ENCODE peak calls at places on chromosomes 5 and 9, in five cellular contexts. One of them, this sample, is unnamed.

GRCh38 chr9:130461731-130462130 is 17.0 kb downstream of the ASS1 start:
- DNase-seq in HepG2: no peak
- DNase-seq in H1: no peak
- DNase-seq in K562: no peak
- DNase-seq in GM12878: no peak
- DNase-seq in this sample: no peak

GRCh38 chr9:15529566-15530324 is 19.0 kb upstream of the PSIP1 start:
- DNase-seq in HepG2: no peak
- DNase-seq in H1: no peak
- DNase-seq in K562: no peak
- DNase-seq in GM12878: peak; percentile 94
- DNase-seq in this sample: no peak

GRCh38 chr9:88775037-88775471 is 216.2 kb upstream of the S1PR3 start:
- DNase-seq in HepG2: no peak
- DNase-seq in H1: no peak
- DNase-seq in K562: peak; percentile 61
- DNase-seq in GM12878: no peak
- DNase-seq in this sample: no peak

GRCh38 chr5:96829336-96829735 is 21.6 kb upstream of the ERAP1 start:
- DNase-seq in HepG2: no peak
- DNase-seq in H1: no peak
- DNase-seq in K562: no peak
- DNase-seq in GM12878: no peak
- DNase-seq in this sample: no peak

GRCh38 chr5:41508186-41508585 is 2.2 kb downstream of the PLCXD3 start:
- DNase-seq in HepG2: no peak
- DNase-seq in H1: no peak
- DNase-seq in K562: no peak
- DNase-seq in GM12878: no peak
- DNase-seq in this sample: no peak

GRCh38 chr5:75412111-75412990 is 75.3 kb downstream of the HMGCR start:
- DNase-seq in HepG2: no peak
- DNase-seq in H1: no peak
- DNase-seq in K562: no peak
- DNase-seq in GM12878: no peak
- DNase-seq in this sample: peak; percentile 38

GRCh38 chr9:3480353-3480655 is 45.5 kb downstream of the RFX3 start:
- DNase-seq in HepG2: no peak
- DNase-seq in H1: no peak
- DNase-seq in K562: no peak
- DNase-seq in GM12878: no peak
- DNase-seq in this sample: peak; percentile 36

GRCh38 chr9:98209530-98209929 is 17.1 kb upstream of the CORO2A start:
- DNase-seq in HepG2: no peak
- DNase-seq in H1: no peak
- DNase-seq in K562: no peak
- DNase-seq in GM12878: no peak
- DNase-seq in this sample: no peak

GRCh38 chr9:95083086-95083768 is 234.3 kb downstream of the FANCC start:
- DNase-seq in HepG2: no peak
- DNase-seq in H1: no peak
- DNase-seq in K562: no peak
- DNase-seq in GM12878: no peak
- DNase-seq in this sample: no peak
- H3K4me1 ChIP-seq in HepG2: no peaks in the 10 kb centered on the region
- H3K4me1 ChIP-seq in H1: peaks cover 9% of the 10 kb centered on the region
- H3K4me1 ChIP-seq in K562: peaks cover 10% of the 10 kb centered on the region
- H3K4me1 ChIP-seq in GM12878: no peaks in the 10 kb centered on the region
- H3K4me1 ChIP-seq in this sample: peaks cover 4% of the 10 kb centered on the region

GRCh38 chr9:111957856-111958631 is 61.4 kb downstream of the UGCG start:
- DNase-seq in HepG2: no peak
- DNase-seq in H1: no peak
- DNase-seq in K562: no peak
- DNase-seq in GM12878: no peak
- DNase-seq in this sample: no peak
- TF ChIP-seq CREB1 in HepG2: no peak
- TF ChIP-seq CREB1 in H1: no peak
- TF ChIP-seq CREB1 in K562: no peak
- TF ChIP-seq CREB1 in GM12878: no peak
- TF ChIP-seq CREB1 in this sample: no peak

DNA sequence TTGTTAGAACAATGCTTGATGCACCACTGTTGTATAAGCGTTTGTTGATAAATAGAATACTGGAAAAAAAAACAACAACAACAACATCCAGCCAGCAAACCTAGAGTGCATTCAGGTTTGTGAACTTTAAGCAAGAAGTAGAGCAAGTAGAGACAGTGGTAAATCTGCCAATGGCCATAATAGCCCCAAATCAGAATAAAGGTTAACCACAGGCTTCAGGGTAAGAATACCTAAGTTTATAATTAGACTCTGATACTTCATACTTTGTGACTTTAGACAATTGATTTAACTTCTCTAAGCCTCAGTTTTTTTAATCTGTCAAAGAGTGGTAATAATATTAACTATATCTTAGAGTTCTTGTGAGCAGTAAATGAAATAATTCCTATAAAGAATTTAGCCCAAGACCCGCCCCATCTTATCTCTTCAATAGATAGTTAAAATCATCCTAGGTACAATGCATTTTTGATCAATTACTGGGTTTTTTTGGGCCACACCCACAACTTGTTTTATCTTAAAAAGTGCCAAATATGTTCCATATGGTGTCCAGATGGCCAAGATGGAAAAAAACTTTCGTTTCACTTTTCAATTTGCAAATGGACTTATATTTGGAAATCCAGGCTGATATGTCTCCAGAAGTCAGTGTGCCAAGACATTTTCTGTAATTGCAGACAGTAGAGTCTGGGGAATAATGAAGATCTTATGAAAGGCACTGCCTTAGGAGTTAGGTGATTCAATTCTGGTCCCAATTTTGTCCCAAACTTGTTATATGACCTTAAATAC is 24.5 kb upstream of the DPYSL3 start:
- DNase-seq in HepG2: no peak
- DNase-seq in H1: no peak
- DNase-seq in K562: no peak
- DNase-seq in GM12878: no peak
- DNase-seq in this sample: no peak
- H3K4me1 ChIP-seq in HepG2: no peaks in the 10 kb centered on the region
- H3K4me1 ChIP-seq in H1: no peaks in the 10 kb centered on the region
- H3K4me1 ChIP-seq in K562: no peaks in the 10 kb centered on the region
- H3K4me1 ChIP-seq in GM12878: no peaks in the 10 kb centered on the region
- H3K4me1 ChIP-seq in this sample: no peaks in the 10 kb centered on the region

GRCh38 chr5:10757043-10757442 is 4.0 kb downstream of the DAP start:
- DNase-seq in HepG2: no peak
- DNase-seq in H1: no peak
- DNase-seq in K562: no peak
- DNase-seq in GM12878: no peak
- DNase-seq in this sample: peak; percentile 33

GRCh38 chr5:10760033-10760975 is 730 bp downstream of the DAP start:
- DNase-seq in HepG2: peak; percentile 78
- DNase-seq in H1: no peak
- DNase-seq in K562: peak; percentile 67
- DNase-seq in GM12878: no peak
- DNase-seq in this sample: peak; percentile 67

GRCh38 chr5:10759111-10759510 is 1.9 kb downstream of the DAP start:
- DNase-seq in HepG2: no peak
- DNase-seq in H1: no peak
- DNase-seq in K562: no peak
- DNase-seq in GM12878: no peak
- DNase-seq in this sample: no peak

GRCh38 chr5:10753178-10753577 is 7.9 kb downstream of the DAP start:
- DNase-seq in HepG2: no peak
- DNase-seq in H1: no peak
- DNase-seq in K562: no peak
- DNase-seq in GM12878: no peak
- DNase-seq in this sample: no peak

GRCh38 chr5:10756539-10756938 is 4.5 kb downstream of the DAP start:
- DNase-seq in HepG2: no peak
- DNase-seq in H1: no peak
- DNase-seq in K562: no peak
- DNase-seq in GM12878: peak; percentile 36
- DNase-seq in this sample: no peak
- TF ChIP-seq CREB1 in HepG2: no peak
- TF ChIP-seq CREB1 in H1: no peak
- TF ChIP-seq CREB1 in K562: no peak
- TF ChIP-seq CREB1 in GM12878: no peak
- TF ChIP-seq CREB1 in this sample: no peak

GRCh38 chr5:177576169-177576568 is 15.8 kb upstream of the TMED9 start:
- DNase-seq in HepG2: peak; percentile 22
- DNase-seq in H1: no peak
- DNase-seq in K562: no peak
- DNase-seq in GM12878: no peak
- DNase-seq in this sample: no peak
- H3K4me1 ChIP-seq in HepG2: no peaks in the 10 kb centered on the region
- H3K4me1 ChIP-seq in H1: no peaks in the 10 kb centered on the region
- H3K4me1 ChIP-seq in K562: no peaks in the 10 kb centered on the region
- H3K4me1 ChIP-seq in GM12878: no peaks in the 10 kb centered on the region
- H3K4me1 ChIP-seq in this sample: peaks cover 3% of the 10 kb centered on the region

DNA sequence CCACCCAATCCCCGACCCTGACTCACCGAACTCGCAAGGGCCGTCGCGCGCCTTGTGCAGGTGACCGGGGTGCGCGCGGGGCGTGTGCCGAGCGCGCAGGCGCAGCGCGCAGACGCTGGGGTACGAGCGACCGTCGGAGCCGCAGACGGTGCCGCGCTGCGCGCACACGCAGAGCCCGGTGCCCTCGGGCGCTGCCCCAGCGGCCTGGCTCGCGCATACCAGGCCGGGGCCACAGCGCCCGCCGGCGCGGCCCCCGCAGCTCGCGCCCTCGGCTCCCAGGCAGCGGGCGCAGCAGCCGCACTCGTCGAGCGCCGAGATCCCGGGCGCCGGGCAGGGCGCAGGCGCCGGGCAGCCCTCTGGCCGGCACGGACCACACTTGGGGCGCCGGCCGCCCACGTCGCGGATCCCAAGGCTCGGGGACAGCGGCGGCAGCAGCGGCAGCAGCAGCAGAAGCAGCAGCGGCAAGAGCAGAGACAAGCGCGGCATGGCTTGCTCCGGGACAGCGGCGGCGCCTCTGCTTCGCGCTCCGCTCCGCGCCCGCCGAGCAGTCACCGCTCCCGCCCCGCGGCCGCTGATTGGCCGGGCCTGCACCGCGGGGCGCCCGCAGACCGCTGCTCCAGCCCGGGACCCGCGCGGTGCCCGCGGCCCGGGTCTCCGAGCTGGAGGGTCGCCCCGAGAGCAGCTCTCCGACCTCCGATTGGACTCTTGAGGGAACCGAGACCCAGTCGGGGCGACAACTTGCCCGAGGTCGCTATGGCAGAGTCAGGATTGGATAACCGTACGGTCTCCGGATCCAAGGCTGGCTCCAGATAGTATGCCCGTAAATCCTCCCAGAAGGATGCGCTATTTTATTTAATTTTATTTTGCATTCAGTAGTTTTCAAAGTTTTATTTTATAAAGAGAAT is at the start of gene IGFBPL1:
- DNase-seq in HepG2: no peak
- DNase-seq in H1: no peak
- DNase-seq in K562: no peak
- DNase-seq in GM12878: no peak
- DNase-seq in this sample: peak; percentile 70
- TF ChIP-seq CREB1 in HepG2: no peak
- TF ChIP-seq CREB1 in H1: no peak
- TF ChIP-seq CREB1 in K562: no peak
- TF ChIP-seq CREB1 in GM12878: no peak
- TF ChIP-seq CREB1 in this sample: no peak

GRCh38 chr5:181261320-181262085 is 560 bp upstream of the TRIM52 start:
- DNase-seq in HepG2: peak; percentile 61
- DNase-seq in H1: no peak
- DNase-seq in K562: peak; percentile 88
- DNase-seq in GM12878: no peak
- DNase-seq in this sample: peak; percentile 81
- H3K4me1 ChIP-seq in HepG2: peaks cover 36% of the 10 kb centered on the region
- H3K4me1 ChIP-seq in H1: peaks cover 5% of the 10 kb centered on the region
- H3K4me1 ChIP-seq in K562: peaks cover 29% of the 10 kb centered on the region
- H3K4me1 ChIP-seq in GM12878: peaks cover 3% of the 10 kb centered on the region
- H3K4me1 ChIP-seq in this sample: peaks cover 17% of the 10 kb centered on the region

DNA sequence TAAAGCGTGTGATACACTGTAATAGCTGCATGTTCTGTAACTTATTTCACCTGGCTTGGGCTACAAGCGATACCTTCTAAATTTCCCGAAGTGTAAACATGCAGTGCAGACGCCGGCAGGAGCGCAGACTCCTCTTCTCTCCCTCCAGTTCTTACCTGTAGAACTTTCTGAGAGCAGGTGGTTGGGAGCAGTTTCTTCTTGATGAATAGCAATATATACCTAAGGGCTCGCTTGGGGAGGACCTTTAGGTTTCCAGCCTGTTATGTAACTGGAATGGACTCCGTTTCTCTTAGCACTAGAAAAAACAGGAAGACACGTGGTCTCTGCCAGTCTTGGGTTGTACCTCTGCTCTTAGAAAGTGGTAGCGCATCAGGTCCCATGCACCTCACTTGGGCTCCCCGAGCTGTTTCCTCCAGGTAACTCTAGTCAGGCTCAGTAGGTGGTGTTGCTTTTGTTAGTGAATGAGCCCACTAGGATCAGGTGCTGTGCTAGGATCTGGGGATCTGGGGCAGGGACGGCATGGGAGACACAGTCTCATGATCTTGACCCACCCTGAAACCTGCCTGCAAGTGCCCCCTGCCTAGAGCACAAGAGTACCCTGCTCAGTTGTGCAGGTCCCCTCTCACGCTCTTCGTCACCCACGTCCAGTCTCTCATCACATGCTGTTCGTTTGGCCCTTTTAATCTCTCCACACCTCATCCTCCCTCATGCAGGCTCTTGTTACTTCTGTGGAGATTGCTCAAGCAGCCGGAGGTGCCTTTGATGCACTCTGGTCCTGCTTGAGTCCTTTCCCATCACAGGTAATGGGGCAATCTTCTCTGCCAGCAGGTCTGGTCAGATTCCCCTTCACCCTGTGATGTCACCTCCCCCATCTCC is 2.8 kb downstream of the TENT4A start:
- DNase-seq in HepG2: no peak
- DNase-seq in H1: no peak
- DNase-seq in K562: no peak
- DNase-seq in GM12878: no peak
- DNase-seq in this sample: no peak
- TF ChIP-seq CREB1 in HepG2: no peak
- TF ChIP-seq CREB1 in H1: no peak
- TF ChIP-seq CREB1 in K562: no peak
- TF ChIP-seq CREB1 in GM12878: no peak
- TF ChIP-seq CREB1 in this sample: no peak

DNA sequence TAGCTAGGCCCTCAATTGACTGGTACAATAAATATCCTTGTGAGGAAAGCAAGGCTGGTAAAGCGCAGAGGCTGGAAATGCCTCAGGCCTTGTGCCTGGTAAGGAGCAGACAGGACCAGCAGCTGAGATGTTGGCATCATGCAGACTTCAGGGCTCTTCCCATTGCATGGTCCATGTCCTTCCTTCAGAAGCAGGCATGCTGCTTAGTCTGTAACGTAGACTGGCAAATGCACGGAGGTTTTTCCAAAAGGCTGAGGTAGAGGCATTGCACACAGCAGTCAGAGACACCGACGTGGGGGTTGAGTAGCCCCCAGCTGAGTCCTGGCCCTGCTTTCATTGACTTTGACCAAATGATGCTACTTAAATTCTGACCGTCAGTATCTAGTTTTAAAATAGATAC is 87.1 kb downstream of the ADRB2 start:
- DNase-seq in HepG2: no peak
- DNase-seq in H1: no peak
- DNase-seq in K562: no peak
- DNase-seq in GM12878: no peak
- DNase-seq in this sample: no peak
- H3K4me1 ChIP-seq in HepG2: no peaks in the 10 kb centered on the region
- H3K4me1 ChIP-seq in H1: peaks cover 4% of the 10 kb centered on the region
- H3K4me1 ChIP-seq in K562: no peaks in the 10 kb centered on the region
- H3K4me1 ChIP-seq in GM12878: no peaks in the 10 kb centered on the region
- H3K4me1 ChIP-seq in this sample: peaks cover 12% of the 10 kb centered on the region